ENCODE peak calls at places on chromosomes 4 and X, in ten cellular contexts. P is epithelial cell of esophagus; J is ureter; Z is cardiac fibroblast; E is immature natural killer cell; A is NCI-H2081; L is AML-193; H is A172; I is tibial artery; F is activated CD4-positive, alpha-beta T cell treated with anti-CD3 and anti-CD28 coated beads, Interleukin-2, amount 50 U/mL, for 4 hours. Q is an unnamed sample.

GRCh38 chr4:3308691-3309090 is 15.9 kb downstream of the RGS12 start:
- DNase-seq in J (no peak), E (no peak), F (no peak), H (no peak), A (peak), Z (no peak), P (no peak), L (no peak), I (peak), Q (no peak)

GRCh38 chr4:137909910-137910309 is 332.2 kb downstream of the SLC7A11 start:
- DNase-seq in F (no peak), I (no peak), Z (peak), P (peak), J (no peak), L (no peak), A (peak), E (no peak), H (no peak), Q (no peak)

GRCh38 chrX:10922841-10923240 is 188.3 kb upstream of the HCCS start:
- DNase-seq in P (no peak), E (no peak), J (no peak), H (no peak), I (no peak), A (no peak), L (no peak), Z (no peak), F (no peak), Q (no peak)

GRCh38 chrX:38275615-38276014 is 51.7 kb downstream of the RPGR start:
- DNase-seq in J (no peak), Z (peak), L (no peak), E (no peak), A (no peak), F (no peak), H (peak), I (no peak), P (peak), Q (no peak)

GRCh38 chr4:128665514-128665913 is 144.0 kb upstream of the JADE1 start:
- DNase-seq in P (no peak), I (no peak), J (no peak), L (no peak), F (no peak), Z (no peak), A (no peak), H (no peak), E (no peak), Q (no peak)

GRCh38 chr4:74619931-74620702 is 174.2 kb downstream of the BTC start:
- DNase-seq in A (no peak), I (no peak), Z (peak), L (no peak), F (no peak), P (no peak), E (no peak), H (no peak), J (no peak), Q (no peak)

GRCh38 chr4:118759481-118759880 is 74.3 kb downstream of the METTL14 start:
- DNase-seq in P (no peak), Z (no peak), E (no peak), L (no peak), H (no peak), J (no peak), A (no peak), I (no peak), F (no peak), Q (no peak)

GRCh38 chr4:27088491-27088890 is 227.8 kb downstream of the STIM2 start:
- DNase-seq in F (no peak), P (no peak), A (no peak), I (no peak), L (peak), Z (no peak), J (peak), E (no peak), H (no peak), Q (no peak)

GRCh38 chrX:17986977-17987376 is 125.9 kb upstream of the RAI2 start:
- DNase-seq in I (no peak), F (no peak), H (no peak), L (no peak), P (no peak), A (no peak), Z (no peak), J (no peak), E (no peak), Q (no peak)

GRCh38 chrX:140733766-140734342 is 24.3 kb downstream of the LINC00632 start:
- DNase-seq in E (no peak), Z (peak), P (peak), F (no peak), I (no peak), J (no peak), H (peak), A (peak), L (peak), Q (no peak)

GRCh38 chrX:136650811-136651210 is 2.9 kb downstream of the CD40LG start:
- DNase-seq in A (no peak), H (no peak), F (no peak), Z (no peak), I (no peak), L (no peak), E (no peak), J (no peak), P (no peak), Q (no peak)

GRCh38 chr4:52051615-52052474 is 741 bp downstream of the SPATA18 start:
- DNase-seq in P (peak), A (peak), H (no peak), E (no peak), Z (peak), L (no peak), J (peak), I (peak), F (no peak), Q (peak)

GRCh38 chr4:100593933-100594332 is 76.1 kb upstream of the EMCN start:
- DNase-seq in L (peak), J (no peak), H (no peak), P (no peak), F (no peak), E (no peak), Z (no peak), I (no peak), A (no peak), Q (no peak)

GRCh38 chr4:24024597-24024996 is 134.8 kb upstream of the PPARGC1A start:
- DNase-seq in I (no peak), L (peak), P (peak), F (no peak), E (no peak), J (no peak), A (peak), H (no peak), Z (peak), Q (no peak)

GRCh38 chr4:76420311-76420710 is 630 bp downstream of the CCDC158 start:
- DNase-seq in L (no peak), E (no peak), F (no peak), A (no peak), P (no peak), Z (no peak), I (no peak), J (no peak), H (no peak), Q (no peak)

GRCh38 chr4:155966661-155967060 is 13.0 kb upstream of the CTSO start:
- DNase-seq in F (no peak), L (no peak), H (no peak), I (no peak), A (no peak), J (no peak), E (no peak), P (no peak), Z (no peak), Q (no peak)

GRCh38 chr4:77481856-77482255 is 123.8 kb upstream of the CXCL13 start:
- DNase-seq in A (no peak), P (peak), E (no peak), Z (peak), J (no peak), F (no peak), L (no peak), H (no peak), I (no peak), Q (no peak)

GRCh38 chr4:56733352-56733751 is 52.3 kb upstream of the HOPX start:
- DNase-seq in P (peak), J (no peak), I (no peak), A (no peak), F (no peak), E (no peak), Z (no peak), L (no peak), H (no peak), Q (no peak)

GRCh38 chrX:101263766-101264165 is 27.4 kb downstream of the TAF7L start:
- DNase-seq in P (no peak), L (no peak), A (no peak), E (no peak), I (no peak), H (no peak), Z (peak), F (no peak), J (no peak), Q (no peak)

GRCh38 chrX:2793752-2794151 is 35.0 kb upstream of the GYG2 start:
- DNase-seq in L (no peak), I (no peak), F (no peak), Z (no peak), H (no peak), P (no peak), J (no peak), A (no peak), E (no peak), Q (no peak)

GRCh38 chr4:78862314-78862737 is 76.9 kb downstream of the PAQR3 start:
- DNase-seq in A (no peak), H (no peak), P (no peak), Z (no peak), J (no peak), E (no peak), I (no peak), L (no peak), F (no peak), Q (no peak)

Q was measured in NCI-H2171.